ENCODE peak calls at places on chromosomes 13 and 19, in eight cellular contexts. Q, M, A, O, E, H, R and I are unnamed samples.

GRCh38 chr19:19451429-19452240 is 46.2 kb downstream of the GATAD2A start:
- DNase-seq in O (no peak), E (no peak), M (no peak), Q (no peak), H (no peak), A (no peak), R (peak), I (no peak)

GRCh38 chr19:19488041-19488874 is 27.1 kb downstream of the TSSK6 start:
- DNase-seq in A (no peak), Q (no peak), O (no peak), M (peak), R (no peak), E (peak), H (no peak), I (peak)

GRCh38 chr19:46144756-46145155 is 3.3 kb upstream of the IGFL2 start:
- DNase-seq in E (no peak), A (no peak), O (no peak), H (no peak), R (no peak), Q (no peak), M (no peak), I (no peak)

GRCh38 chr19:19860756-19861390 is 4.8 kb upstream of the ZNF253 start:
- DNase-seq in A (no peak), Q (no peak), M (no peak), E (no peak), O (peak), H (peak), R (no peak), I (no peak)

GRCh38 chr19:680287-681028 is 4.3 kb downstream of the FSTL3 start:
- DNase-seq in R (peak), O (peak), E (peak), A (peak), M (peak), H (peak), Q (peak), I (peak)

GRCh38 chr13:20193142-20193923 is 595 bp upstream of the GJB2 start:
- DNase-seq in A (no peak), Q (no peak), M (no peak), O (no peak), R (no peak), H (no peak), E (no peak), I (no peak)

GRCh38 chr19:44685877-44686276 is 13.1 kb upstream of the CEACAM16 start:
- DNase-seq in A (no peak), H (no peak), M (no peak), O (no peak), E (no peak), R (no peak), Q (no peak), I (no peak)

GRCh38 chr19:7480222-7480974 is 8.4 kb downstream of the PEX11G start:
- DNase-seq in O (no peak), H (no peak), M (no peak), R (no peak), A (no peak), E (no peak), Q (no peak), I (no peak)

GRCh38 chr19:33971073-33971472 is 174.4 kb downstream of the KCTD15 start:
- DNase-seq in R (no peak), Q (no peak), A (no peak), M (no peak), H (no peak), O (no peak), E (no peak), I (no peak)

GRCh38 chr13:66264976-66265375 is 965.2 kb downstream of the PCDH9 start:
- DNase-seq in M (no peak), A (no peak), O (no peak), R (no peak), E (no peak), Q (no peak), H (no peak), I (no peak)

GRCh38 chr19:38877781-38878574 is at the start of gene RINL:
- DNase-seq in O (peak), H (no peak), R (no peak), M (peak), A (no peak), E (no peak), Q (no peak), I (peak)

GRCh38 chr19:11745871-11746270 is 7.1 kb upstream of the ZNF823 start:
- DNase-seq in A (no peak), R (no peak), E (no peak), Q (no peak), M (no peak), H (no peak), O (no peak), I (no peak)

GRCh38 chr13:53343345-53343744 is 314.7 kb downstream of the OLFM4 start:
- DNase-seq in E (no peak), H (no peak), O (no peak), M (no peak), R (no peak), A (no peak), Q (no peak), I (no peak)

GRCh38 chr19:10894911-10895213 is 23.5 kb downstream of the CARM1 start:
- DNase-seq in R (no peak), H (no peak), O (no peak), A (no peak), Q (no peak), M (no peak), E (no peak), I (no peak)

GRCh38 chr19:49816616-49817015 is 1.5 kb upstream of the MED25 start:
- DNase-seq in E (no peak), A (no peak), R (no peak), Q (no peak), H (no peak), O (no peak), M (no peak), I (no peak)

GRCh38 chr19:57016076-57016475 is 103.7 kb upstream of the USP29 start:
- DNase-seq in R (no peak), E (no peak), A (no peak), O (no peak), Q (no peak), H (no peak), M (no peak), I (no peak)

GRCh38 chr13:94712812-94713555 is 639 bp upstream of the SOX21 start:
- DNase-seq in E (no peak), O (no peak), A (no peak), R (no peak), H (no peak), M (peak), Q (no peak), I (peak)

GRCh38 chr19:43618921-43619261 is 538 bp downstream of the ZNF428 start:
- DNase-seq in M (no peak), R (peak), A (peak), H (no peak), Q (no peak), O (no peak), E (no peak), I (peak)

GRCh38 chr19:41325947-41326706 is 16.2 kb downstream of the CCDC97 start:
- DNase-seq in H (no peak), Q (no peak), E (peak), R (no peak), O (peak), M (no peak), A (no peak), I (no peak)

GRCh38 chr19:41324231-41324702 is 14.3 kb downstream of the CCDC97 start:
- DNase-seq in Q (no peak), H (no peak), A (no peak), M (no peak), O (no peak), E (no peak), R (no peak), I (peak)

GRCh38 chr19:41323430-41324125 is 13.6 kb downstream of the CCDC97 start:
- DNase-seq in A (peak), R (no peak), M (peak), E (peak), Q (no peak), H (no peak), O (no peak), I (peak)

GRCh38 chr19:41325640-41325946 is 15.6 kb downstream of the CCDC97 start:
- DNase-seq in H (no peak), Q (no peak), E (no peak), O (peak), M (no peak), R (no peak), A (no peak), I (no peak)

GRCh38 chr19:41324921-41325639 is 15.1 kb downstream of the CCDC97 start:
- DNase-seq in A (peak), Q (no peak), R (no peak), O (peak), E (peak), M (no peak), H (peak), I (peak)
- TF ChIP-seq POLR2A in A (peak), Q (no peak), R (no peak), O (no peak), E (no peak), M (no peak), H (no peak), I (no peak)

GRCh38 chr19:4639531-4640246 is 373 bp downstream of the TNFAIP8L1 start:
- DNase-seq in E (peak), Q (no peak), R (no peak), A (peak), H (no peak), O (peak), M (no peak), I (peak)
- TF ChIP-seq POLR2A in E (no peak), Q (no peak), R (peak), A (peak), H (no peak), O (no peak), M (no peak), I (no peak)

DNA sequence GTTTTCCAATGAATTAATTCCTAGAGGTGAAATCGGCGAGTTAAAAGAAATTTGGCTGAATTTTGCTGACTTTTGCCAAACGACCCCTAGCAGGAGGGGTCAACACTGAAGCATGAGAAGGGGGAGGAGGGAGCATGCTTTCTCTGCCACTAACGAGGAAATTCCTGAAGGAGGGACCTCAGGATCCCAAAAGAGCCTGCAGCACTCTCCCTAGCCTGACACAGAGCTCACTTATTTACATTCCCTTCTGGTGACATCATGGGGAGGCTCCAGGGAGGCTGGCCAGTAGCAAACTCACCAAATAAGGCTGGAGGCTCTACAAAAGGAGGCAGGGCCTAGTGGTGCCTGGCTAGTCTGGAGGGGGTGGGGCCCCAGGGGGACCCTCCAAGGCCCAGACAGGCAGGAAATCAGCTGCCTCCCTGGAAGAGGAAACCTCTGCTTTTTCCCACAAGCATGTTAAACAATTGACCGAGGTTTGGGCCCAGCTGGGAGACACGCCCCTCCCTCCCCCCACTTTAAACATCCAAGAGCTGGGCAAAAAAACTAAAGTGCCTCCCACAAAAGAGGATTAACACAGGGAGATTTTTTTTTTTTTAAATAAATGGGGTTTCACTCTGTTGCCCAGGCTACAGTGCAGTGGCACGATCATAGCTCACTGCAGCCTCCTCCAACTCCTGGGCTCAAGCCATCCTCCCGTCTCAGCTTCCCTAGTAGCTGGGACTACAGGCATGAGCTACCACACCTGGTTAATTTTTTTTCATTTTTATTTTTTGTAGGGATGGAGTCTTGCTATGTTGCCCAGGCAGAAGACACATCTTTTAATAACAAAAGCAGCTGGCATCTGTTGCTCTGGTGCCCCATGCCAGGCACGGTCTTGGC is 2.1 kb downstream of the DAPK3 start:
- DNase-seq in R (no peak), Q (no peak), M (peak), A (peak), H (peak), O (no peak), E (peak), I (no peak)
- TF ChIP-seq POLR2A in R (no peak), Q (no peak), M (peak), A (peak), H (no peak), O (no peak), E (peak), I (no peak)

DNA sequence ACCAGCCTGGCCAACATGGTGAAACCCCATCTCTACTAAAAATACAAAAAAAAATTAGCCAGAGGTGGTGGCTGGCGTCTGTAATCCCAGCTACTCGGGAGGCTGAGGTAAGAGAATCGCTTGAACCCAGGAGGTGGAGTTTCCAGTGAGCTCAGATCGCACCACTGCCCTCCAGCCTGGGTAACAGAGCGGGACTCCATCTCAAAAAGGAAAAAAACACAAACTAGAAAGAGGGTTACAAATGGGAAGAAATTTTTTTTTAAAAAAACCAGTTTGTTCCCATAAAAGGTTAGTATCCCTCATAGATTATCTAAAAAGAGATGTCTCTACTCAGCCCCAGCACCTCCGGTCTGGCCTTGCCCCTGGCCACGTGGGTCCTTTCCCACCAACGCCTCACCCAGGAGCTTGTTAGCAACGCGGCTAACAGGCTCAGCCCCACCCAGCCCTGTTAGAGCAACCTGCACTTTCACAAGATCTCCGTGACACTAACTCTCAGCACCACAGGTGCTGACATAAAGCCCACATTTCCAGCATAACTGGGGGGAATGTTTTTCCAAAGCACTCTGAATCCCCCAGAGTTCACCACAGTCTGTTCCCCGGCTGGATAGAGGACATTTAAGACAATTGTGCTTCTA is 4.3 kb downstream of the DMKN start:
- DNase-seq in R (peak), O (peak), Q (no peak), H (peak), M (peak), A (peak), E (no peak), I (no peak)
- TF ChIP-seq POLR2A in R (no peak), O (no peak), Q (no peak), H (no peak), M (no peak), A (no peak), E (no peak), I (no peak)

GRCh38 chr19:5707576-5708575 is 12.1 kb downstream of the LONP1 start:
- DNase-seq in R (no peak), Q (no peak), A (no peak), H (no peak), O (no peak), M (no peak), E (no peak), I (no peak)

GRCh38 chr19:5703819-5704818 is 14.0 kb downstream of the RPL36 start:
- DNase-seq in E (no peak), H (no peak), A (no peak), R (no peak), O (no peak), Q (no peak), M (no peak), I (no peak)

GRCh38 chr19:5711025-5711424 is 8.9 kb downstream of the LONP1 start:
- DNase-seq in R (no peak), A (no peak), H (no peak), M (no peak), O (no peak), E (no peak), Q (no peak), I (no peak)

GRCh38 chr19:5705552-5705951 is 14.4 kb downstream of the LONP1 start:
- DNase-seq in E (no peak), O (no peak), A (no peak), Q (no peak), H (no peak), R (no peak), M (no peak), I (no peak)

DNA sequence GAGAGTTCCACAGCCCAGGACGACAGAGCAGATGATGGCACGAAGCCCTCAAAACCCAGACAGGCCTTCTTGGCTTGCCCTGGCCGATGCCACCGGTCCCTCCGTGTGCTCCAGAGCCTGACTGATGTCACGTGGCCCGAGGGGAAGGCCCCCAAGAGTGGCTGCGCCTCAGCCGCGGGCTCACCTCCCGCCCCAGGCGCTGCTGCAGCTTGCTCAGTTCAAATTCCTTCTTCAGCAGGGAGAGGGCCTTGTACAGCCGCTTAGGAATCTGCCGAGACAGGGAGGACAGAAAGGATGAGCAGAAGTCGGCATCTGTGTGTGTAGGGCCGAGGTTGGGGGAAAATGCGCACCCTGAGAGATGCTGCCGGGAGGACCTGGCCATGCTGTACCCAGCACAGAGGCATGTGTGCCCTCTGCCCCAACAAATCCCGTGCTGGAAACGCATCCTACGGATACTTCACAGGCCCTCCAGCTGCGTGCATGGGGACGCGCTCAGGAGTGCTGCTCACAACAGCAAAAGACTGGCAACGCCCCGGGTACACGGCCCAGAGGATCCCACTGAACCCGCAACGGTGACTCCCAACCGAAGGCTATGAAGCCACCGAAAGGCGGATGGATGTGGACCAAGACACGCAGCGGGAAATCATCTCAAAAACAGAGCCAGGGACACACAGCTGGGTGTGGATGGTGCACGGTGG is 12.9 kb downstream of the LONP1 start:
- DNase-seq in Q (no peak), A (no peak), R (no peak), H (no peak), O (no peak), E (no peak), M (no peak), I (no peak)
- TF ChIP-seq POLR2A in Q (no peak), A (no peak), R (peak), H (no peak), O (no peak), E (no peak), M (no peak), I (no peak)